ENCODE peak calls at places on chromosomes 6 and 20, in four cellular contexts. O, W, K and D are unnamed samples.

GRCh38 chr20:44969320-44969879 is 3.1 kb downstream of the STK4 start:
- DNase-seq in O (peak; percentile 9), W (no peak), K (no peak), D (no peak)

GRCh38 chr20:40687384-40688128 is 1.5 kb downstream of the MAFB start:
- DNase-seq in O (peak; percentile 67), W (no peak), K (no peak), D (no peak)

GRCh38 chr6:132962936-132963579 is 148.7 kb downstream of the RPS12 start:
- DNase-seq in O (peak; percentile 51), W (peak; percentile 5), K (peak; percentile 38), D (peak; percentile 39)

GRCh38 chr20:4814696-4815252 is 93.1 kb downstream of the PRND start:
- DNase-seq in O (no peak), W (no peak), K (no peak), D (no peak)

GRCh38 chr6:3878048-3878666 is 29.0 kb downstream of the FAM50B start:
- DNase-seq in O (no peak), W (no peak), K (no peak), D (no peak)

GRCh38 chr6:5112065-5112799 is 27.1 kb downstream of the PPP1R3G start:
- DNase-seq in O (no peak), W (peak; percentile 98), K (no peak), D (no peak)

GRCh38 chr6:156910011-156910334 is 132.8 kb downstream of the ARID1B start:
- DNase-seq in O (no peak), W (no peak), K (no peak), D (no peak)

GRCh38 chr6:89042664-89043063 is 37.9 kb upstream of the PNRC1 start:
- DNase-seq in O (no peak), W (no peak), K (no peak), D (no peak)

GRCh38 chr20:43102394-43102793 is 87.3 kb downstream of the PTPRT start:
- DNase-seq in O (peak; percentile 32), W (no peak), K (no peak), D (no peak)

GRCh38 chr6:52392944-52393343 is 27.2 kb upstream of the EFHC1 start:
- DNase-seq in O (no peak), W (no peak), K (no peak), D (no peak)

GRCh38 chr6:13152804-13153203 is 175.5 kb downstream of the TBC1D7 start:
- DNase-seq in O (no peak), W (no peak), K (no peak), D (no peak)

GRCh38 chr6:135722679-135723078 is 128.8 kb upstream of the PDE7B start:
- DNase-seq in O (no peak), W (peak; percentile 4), K (peak; percentile 72), D (no peak)

GRCh38 chr6:118650500-118651281 is 700 bp downstream of the CEP85L start:
- DNase-seq in O (peak; percentile 77), W (no peak), K (peak; percentile 11), D (peak; percentile 38)

GRCh38 chr20:57938158-57939108 is 228.6 kb upstream of the PMEPA1 start:
- DNase-seq in O (no peak), W (no peak), K (no peak), D (no peak)

GRCh38 chr6:71619836-71620235 is 266.5 kb upstream of the RIMS1 start:
- DNase-seq in O (no peak), W (no peak), K (no peak), D (no peak)

GRCh38 chr6:20840675-20841074 is 306.4 kb downstream of the CDKAL1 start:
- DNase-seq in O (no peak), W (no peak), K (no peak), D (no peak)

GRCh38 chr6:26249959-26250805 is 114.8 kb upstream of the BTN3A2 start:
- DNase-seq in O (peak; percentile 58), W (no peak), K (no peak), D (peak; percentile 84)

GRCh38 chr6:135901776-135902524 is 50.4 kb downstream of the PDE7B start:
- DNase-seq in O (no peak), W (no peak), K (no peak), D (peak; percentile 47)

GRCh38 chr20:40562031-40562430 is 127.0 kb downstream of the MAFB start:
- DNase-seq in O (no peak), W (no peak), K (no peak), D (no peak)

GRCh38 chr20:18992418-18992817 is 178.8 kb downstream of the SCP2D1 start:
- DNase-seq in O (no peak), W (no peak), K (no peak), D (no peak)

GRCh38 chr20:56924976-56925695 is 296.0 kb downstream of the TFAP2C start:
- DNase-seq in O (peak; percentile 42), W (no peak), K (peak; percentile 11), D (no peak)

GRCh38 chr6:169689247-169689646 is 12.6 kb downstream of the WDR27 start:
- DNase-seq in O (no peak), W (no peak), K (no peak), D (no peak)

GRCh38 chr6:116793224-116793623 is 27.7 kb upstream of the FAM162B start:
- DNase-seq in O (no peak), W (no peak), K (no peak), D (no peak)

GRCh38 chr6:16548121-16548520 is 213.1 kb downstream of the ATXN1 start:
- DNase-seq in O (no peak), W (no peak), K (no peak), D (no peak)

GRCh38 chr6:170263410-170263809 is 27.5 kb downstream of the DLL1 start:
- DNase-seq in O (no peak), W (no peak), K (no peak), D (no peak)

GRCh38 chr6:170019259-170020040 is 268.0 kb downstream of the ERMARD start:
- DNase-seq in O (no peak), W (no peak), K (no peak), D (no peak)

GRCh38 chr20:12729326-12729725 is 279.4 kb upstream of the SPTLC3 start:
- DNase-seq in O (no peak), W (no peak), K (no peak), D (no peak)

GRCh38 chr6:137001287-137001976 is 43.3 kb downstream of the IL20RA start:
- DNase-seq in O (no peak), W (no peak), K (peak; percentile 31), D (no peak)

GRCh38 chr20:53949319-53949839 is 121.0 kb downstream of the BCAS1 start:
- DNase-seq in O (no peak), W (peak; percentile 54), K (no peak), D (peak; percentile 45)

GRCh38 chr6:110356778-110357177 is 1.4 kb downstream of the METTL24 start:
- DNase-seq in O (no peak), W (no peak), K (no peak), D (no peak)

GRCh38 chr20:37856932-37857660 is 45.8 kb upstream of the VSTM2L start:
- DNase-seq in O (no peak), W (no peak), K (no peak), D (no peak)

GRCh38 chr6:64683682-64684081 is 1023.3 kb downstream of the EYS start:
- DNase-seq in O (no peak), W (no peak), K (no peak), D (no peak)

GRCh38 chr6:2695464-2696095 is 55.1 kb downstream of the MYLK4 start:
- DNase-seq in O (no peak), W (no peak), K (no peak), D (no peak)

GRCh38 chr20:8116067-8116811 is 15.8 kb upstream of the PLCB1 start:
- DNase-seq in O (no peak), W (no peak), K (no peak), D (no peak)

GRCh38 chr6:155694429-155694795 is 238.8 kb upstream of the NOX3 start:
- DNase-seq in O (no peak), W (no peak), K (no peak), D (no peak)

GRCh38 chr20:61373956-61374545 is 122.0 kb downstream of the CDH4 start:
- DNase-seq in O (no peak), W (no peak), K (no peak), D (no peak)

DNA sequence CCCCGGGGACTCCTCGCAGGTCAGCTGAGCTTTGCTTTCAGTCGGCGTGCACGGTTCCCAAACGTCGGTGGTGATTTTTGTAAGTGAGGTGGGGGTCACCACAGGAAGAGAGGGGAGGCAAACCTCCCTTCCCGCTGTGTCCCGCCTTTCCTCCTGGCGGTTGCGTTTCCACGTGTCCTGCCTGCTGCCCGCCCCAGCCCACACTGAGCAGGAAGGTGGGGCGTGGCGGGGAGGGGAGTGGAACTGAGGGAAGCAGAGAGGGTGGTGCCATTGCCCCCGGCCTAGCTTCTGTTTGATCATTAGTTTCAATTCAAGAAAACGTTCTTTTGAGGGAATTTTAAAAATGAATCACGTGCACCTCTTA is 30.1 kb upstream of the AFDN start:
- DNase-seq in O (no peak), W (no peak), K (no peak), D (no peak)
- H3K4me3 ChIP-seq in O (no peak overlapping the region), W (peak overlapping the region; percentile 14), K (no peak overlapping the region), D (no peak overlapping the region)

DNA sequence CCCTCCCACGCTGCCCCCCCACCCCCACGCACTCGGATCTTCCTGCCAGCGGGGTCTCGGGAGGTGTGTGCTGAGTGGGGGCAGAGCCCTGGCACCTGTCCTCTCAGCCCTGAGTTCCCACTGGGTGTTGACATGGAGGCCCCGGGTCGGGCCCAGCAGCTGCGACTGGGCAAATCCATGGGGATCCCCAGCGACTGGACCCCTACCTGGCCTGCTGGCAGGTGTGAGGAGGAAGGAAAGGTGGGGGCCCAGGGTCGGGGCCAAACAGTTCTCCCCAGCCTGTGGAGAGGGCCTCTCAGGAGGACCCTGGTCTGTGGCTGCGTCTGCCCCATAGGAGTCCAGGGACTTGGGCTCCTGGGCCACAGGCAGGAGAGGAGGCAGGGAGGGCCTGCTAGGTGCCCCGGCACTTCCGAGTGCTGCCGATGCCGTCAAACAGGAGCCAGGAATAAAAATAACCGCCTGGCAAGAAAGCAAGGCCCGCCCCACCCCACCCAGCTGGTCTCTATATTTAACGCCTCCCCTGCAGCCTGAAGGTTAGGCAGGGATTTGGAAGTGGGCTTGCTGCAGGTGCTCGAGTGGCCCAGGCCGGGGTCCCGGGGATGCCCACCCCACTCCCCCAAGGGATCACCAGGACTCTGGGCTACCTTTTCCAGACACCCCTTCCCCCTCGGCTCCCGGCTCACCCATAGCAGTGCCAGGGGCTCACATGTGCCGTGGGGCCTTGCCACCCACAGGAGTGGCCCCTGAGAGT is 1.4 kb upstream of the EEF1A2 start:
- DNase-seq in O (no peak), W (no peak), K (no peak), D (no peak)
- H3K27ac ChIP-seq in O (no peak overlapping the region), W (no peak overlapping the region), K (no peak overlapping the region), D (no peak overlapping the region)

DNA sequence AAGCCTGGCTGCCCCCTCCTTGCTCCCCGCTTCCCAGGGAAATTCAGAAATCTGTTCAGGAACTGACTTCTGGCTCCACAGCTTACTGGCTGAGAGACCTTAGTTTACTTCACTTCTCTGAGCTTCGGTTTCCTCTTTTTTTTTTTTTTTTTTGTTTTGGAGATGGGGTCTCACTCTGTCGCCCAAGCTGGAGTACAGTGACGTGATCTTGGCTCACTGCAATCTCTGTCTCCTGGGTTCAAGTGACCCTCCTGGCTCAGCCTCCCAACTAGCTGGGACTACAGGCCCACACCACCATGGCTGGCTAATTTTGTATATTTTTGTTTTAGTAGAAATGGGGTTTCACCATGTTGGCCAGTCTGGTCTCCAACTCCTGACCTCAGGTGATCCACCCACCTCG is 14.9 kb downstream of the PTK7 start:
- DNase-seq in O (no peak), W (no peak), K (no peak), D (no peak)
- H3K4me1 ChIP-seq in O (peaks cover 21% of the 10 kb centered on the region), W (peaks cover 71% of the 10 kb centered on the region), K (no peaks in the 10 kb centered on the region), D (no peaks in the 10 kb centered on the region)

DNA sequence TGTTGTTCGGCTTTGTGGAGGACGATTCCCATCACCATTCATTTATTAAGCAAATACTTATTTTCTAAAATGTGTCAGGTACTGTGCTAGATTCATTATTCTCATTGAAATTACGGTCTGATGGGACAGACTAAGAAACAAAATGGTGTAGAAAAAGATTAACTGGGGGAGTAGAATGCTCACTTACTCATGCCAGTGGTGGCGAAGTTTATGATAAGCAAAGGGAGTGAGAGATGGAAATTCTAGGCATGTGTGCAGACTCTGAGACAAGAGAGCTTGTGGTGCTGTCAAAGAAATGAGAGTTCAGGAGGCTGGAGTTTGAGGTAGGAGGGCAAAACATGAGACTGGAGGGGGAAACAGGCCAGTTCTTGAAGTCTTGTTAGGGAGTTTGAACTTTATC is 896 bp downstream of the RPP21 start:
- DNase-seq in O (no peak), W (no peak), K (no peak), D (no peak)
- H3K4me3 ChIP-seq in O (peak overlapping the region; percentile 91), W (peak overlapping the region; percentile 76), K (peak overlapping the region; percentile 93), D (peak overlapping the region; percentile 23)